ENCODE peak calls at places on chromosome 16, in five cellular contexts. D is heart left ventricle, M is A549, X is IMR-90, O is erythroblast. I is an unnamed sample.

GRCh38 chr16:349211-349610 is 3.3 kb downstream of the AXIN1 start:
- DNase-seq in M (no peak), D (no peak), O (no peak), X (no peak), I (no peak)

GRCh38 chr16:74700206-74701040 is at the start of gene MLKL:
- DNase-seq in M (peak), O (peak), X (peak), D (peak), I (peak)

GRCh38 chr16:70769131-70769530 is 31.8 kb downstream of the VAC14 start:
- DNase-seq in M (no peak), X (no peak), O (no peak), D (peak), I (no peak)

GRCh38 chr16:56424404-56424765 is 960 bp downstream of the AMFR start:
- DNase-seq in M (no peak), D (no peak), X (no peak), O (no peak), I (no peak)

GRCh38 chr16:35207059-35207999 is 1747.9 kb downstream of the TP53TG3F start:
- DNase-seq in D (no peak), M (no peak), O (no peak), X (no peak), I (no peak)

GRCh38 chr16:14511798-14512131 is 118.3 kb downstream of the PARN start:
- DNase-seq in O (no peak), M (no peak), D (no peak), X (peak), I (no peak)

GRCh38 chr16:57226701-57227621 is 18.1 kb upstream of the ARL2BP start:
- DNase-seq in M (no peak), O (no peak), X (no peak), D (no peak), I (no peak)

GRCh38 chr16:17452931-17453330 is 17.8 kb downstream of the XYLT1 start:
- DNase-seq in M (no peak), O (no peak), X (peak), D (no peak), I (no peak)

GRCh38 chr16:89574681-89575246 is 794 bp upstream of the CPNE7 start:
- DNase-seq in M (peak), X (peak), O (peak), D (no peak), I (peak)

GRCh38 chr16:17972460-17972943 is 364.0 kb downstream of the NPIPA8 start:
- DNase-seq in O (no peak), D (no peak), X (no peak), M (no peak), I (no peak)

GRCh38 chr16:50719401-50720337 is 22.2 kb upstream of the CYLD start:
- DNase-seq in O (no peak), M (no peak), D (no peak), X (no peak), I (no peak)

GRCh38 chr16:12425134-12425941 is 378.3 kb downstream of the CPPED1 start:
- DNase-seq in X (no peak), D (no peak), O (no peak), M (peak), I (no peak)

GRCh38 chr16:17369441-17369951 is 101.3 kb downstream of the XYLT1 start:
- DNase-seq in M (no peak), O (no peak), X (no peak), D (peak), I (no peak)

GRCh38 chr16:12323007-12323699 is 346.6 kb downstream of the SNX29 start:
- DNase-seq in O (no peak), M (no peak), X (no peak), D (no peak), I (no peak)

GRCh38 chr16:87426423-87427215 is 34.5 kb downstream of the MAP1LC3B start:
- DNase-seq in D (no peak), O (no peak), X (no peak), M (no peak), I (no peak)

GRCh38 chr16:88430185-88430523 is 22.9 kb upstream of the ZFPM1 start:
- DNase-seq in D (no peak), M (no peak), X (no peak), O (no peak), I (no peak)

GRCh38 chr16:57430955-57431354 is 16.2 kb downstream of the CIAPIN1 start:
- DNase-seq in M (no peak), O (no peak), D (no peak), X (no peak), I (no peak)

GRCh38 chr16:9072806-9073341 is 18.6 kb upstream of the HAPSTR1 start:
- DNase-seq in X (peak), O (no peak), M (no peak), D (no peak), I (no peak)
- TF ChIP-seq POLR2A in X (no peak), O (no peak), M (no peak), D (no peak), I (no peak)

GRCh38 chr16:85372627-85373372 is 240.3 kb upstream of the GSE1 start:
- DNase-seq in O (peak), D (no peak), M (no peak), X (peak), I (peak)
- TF ChIP-seq POLR2A in O (peak), D (no peak), M (no peak), X (no peak), I (no peak)

GRCh38 chr16:67936124-67936875 is at the start of gene PSMB10:
- DNase-seq in O (peak), M (peak), X (peak), D (peak), I (peak)
- TF ChIP-seq POLR2A in O (peak), M (no peak), X (peak), D (peak), I (no peak)

GRCh38 chr16:2214721-2214970 is at the start of gene PGP:
- DNase-seq in M (no peak), O (no peak), X (no peak), D (no peak), I (no peak)

GRCh38 chr16:2216330-2216729 is 1.7 kb upstream of the PGP start:
- DNase-seq in X (no peak), M (no peak), D (no peak), O (no peak), I (no peak)

GRCh38 chr16:2211923-2212347 is 1.3 kb upstream of the BRICD5 start:
- DNase-seq in M (no peak), O (no peak), X (no peak), D (no peak), I (no peak)

GRCh38 chr16:2212362-2213324 is 2.0 kb upstream of the BRICD5 start:
- DNase-seq in M (no peak), X (no peak), O (no peak), D (peak), I (no peak)

GRCh38 chr16:2213817-2214720 is 571 bp downstream of the PGP start:
- DNase-seq in M (no peak), O (peak), D (no peak), X (no peak), I (no peak)
- TF ChIP-seq POLR2A in M (peak), O (no peak), D (no peak), X (no peak), I (no peak)

GRCh38 chr16:30875881-30876791 is 17.7 kb downstream of the BCL7C start:
- DNase-seq in O (no peak), M (no peak), D (no peak), X (peak), I (no peak)
- TF ChIP-seq POLR2A in O (no peak), M (peak), D (no peak), X (no peak), I (peak)

GRCh38 chr16:65480276-65480675 is 358.4 kb upstream of the CDH11 start:
- DNase-seq in D (no peak), M (no peak), X (no peak), O (no peak), I (no peak)

GRCh38 chr16:65473699-65474098 is 351.8 kb upstream of the CDH11 start:
- DNase-seq in D (no peak), M (no peak), X (no peak), O (no peak), I (no peak)

GRCh38 chr16:65481956-65482355 is 360.1 kb upstream of the CDH11 start:
- DNase-seq in O (no peak), X (no peak), M (no peak), D (no peak), I (no peak)

GRCh38 chr16:65476556-65476955 is 354.7 kb upstream of the CDH11 start:
- DNase-seq in O (no peak), X (no peak), D (no peak), M (no peak), I (no peak)
- TF ChIP-seq POLR2A in O (no peak), X (no peak), D (no peak), M (no peak), I (no peak)

GRCh38 chr16:3656491-3657468 is 2.3 kb downstream of the DNASE1 start:
- DNase-seq in M (no peak), X (no peak), O (no peak), D (no peak), I (peak)

GRCh38 chr16:3655791-3656490 is 1.4 kb downstream of the DNASE1 start:
- DNase-seq in X (no peak), O (no peak), M (no peak), D (no peak), I (no peak)

GRCh38 chr16:3652373-3653037 is 2.0 kb upstream of the DNASE1 start:
- DNase-seq in X (no peak), D (no peak), O (no peak), M (no peak), I (no peak)

GRCh38 chr16:3655030-3655790 is 719 bp downstream of the DNASE1 start:
- DNase-seq in O (no peak), M (no peak), X (no peak), D (no peak), I (no peak)

GRCh38 chr16:3654249-3654991 is at the start of gene DNASE1:
- DNase-seq in X (peak), D (peak), O (peak), M (peak), I (peak)
- TF ChIP-seq POLR2A in X (no peak), D (no peak), O (no peak), M (no peak), I (no peak)

GRCh38 chr16:10878644-10879498 is 1.9 kb downstream of the CIITA start:
- DNase-seq in M (no peak), O (peak), X (peak), D (peak), I (peak)

GRCh38 chr16:10876799-10877341 is at the start of gene CIITA:
- DNase-seq in X (peak), O (peak), M (no peak), D (peak), I (peak)

GRCh38 chr16:10876305-10876704 is 697 bp upstream of the CIITA start:
- DNase-seq in X (no peak), O (no peak), D (no peak), M (no peak), I (no peak)

GRCh38 chr16:10878328-10878643 is 1.3 kb downstream of the CIITA start:
- DNase-seq in D (no peak), X (no peak), M (no peak), O (no peak), I (no peak)

GRCh38 chr16:10877472-10877946 is 507 bp downstream of the CIITA start:
- DNase-seq in X (no peak), M (no peak), D (no peak), O (no peak), I (no peak)
- TF ChIP-seq POLR2A in X (no peak), M (no peak), D (no peak), O (no peak), I (no peak)